ENCODE peak calls at places on chromosomes 7 and 10, in four cellular contexts. One of them, this sample, is unnamed.
A peak's percentile ranks its signal among the peaks of the same experiment; 100 is the strongest.

GRCh38 chr10:3133948-3134347 is 38.6 kb downstream of the PITRM1 start:
- DNase-seq in H9: no peak
- DNase-seq in IMR-90: no peak
- DNase-seq in mesendoderm: no peak
- DNase-seq in this sample: no peak

GRCh38 chr10:114822771-114823463 is 1.3 kb downstream of the FHIP2A start:
- DNase-seq in mesendoderm: no peak
- DNase-seq in IMR-90: peak; percentile 74
- DNase-seq in H9: no peak
- DNase-seq in this sample: no peak

GRCh38 chr10:2839081-2839725 is 228.1 kb upstream of the PFKP start:
- DNase-seq in IMR-90: peak; percentile 6
- DNase-seq in mesendoderm: peak; percentile 72
- DNase-seq in H9: peak; percentile 78
- DNase-seq in this sample: peak; percentile 17

GRCh38 chr10:116316533-116316932 is 7.7 kb upstream of the CCDC172 start:
- DNase-seq in H9: no peak
- DNase-seq in IMR-90: no peak
- DNase-seq in mesendoderm: no peak
- DNase-seq in this sample: no peak

GRCh38 chr7:56007167-56007652 is 42.8 kb downstream of the NIPSNAP2 start:
- DNase-seq in mesendoderm: peak; percentile 14
- DNase-seq in H9: no peak
- DNase-seq in IMR-90: no peak
- DNase-seq in this sample: no peak

GRCh38 chr7:30846378-30846777 is 65.3 kb upstream of the AQP1 start:
- DNase-seq in H9: no peak
- DNase-seq in IMR-90: no peak
- DNase-seq in mesendoderm: no peak
- DNase-seq in this sample: no peak

GRCh38 chr7:29194594-29195417 is at the start of gene CHN2:
- DNase-seq in IMR-90: no peak
- DNase-seq in mesendoderm: peak; percentile 69
- DNase-seq in H9: peak; percentile 67
- DNase-seq in this sample: peak; percentile 62

GRCh38 chr7:7521259-7521658 is 14.4 kb downstream of the COL28A1 start:
- DNase-seq in H9: no peak
- DNase-seq in mesendoderm: no peak
- DNase-seq in IMR-90: no peak
- DNase-seq in this sample: no peak

GRCh38 chr7:16129431-16130126 is 291.8 kb downstream of the CRPPA start:
- DNase-seq in IMR-90: peak; percentile 80
- DNase-seq in mesendoderm: no peak
- DNase-seq in H9: no peak
- DNase-seq in this sample: no peak

GRCh38 chr10:116080553-116080952 is 192.5 kb downstream of the GFRA1 start:
- DNase-seq in IMR-90: peak; percentile 35
- DNase-seq in H9: peak; percentile 70
- DNase-seq in mesendoderm: peak; percentile 98
- DNase-seq in this sample: no peak

GRCh38 chr10:24350111-24350921 is 141.4 kb downstream of the KIAA1217 start:
- DNase-seq in mesendoderm: no peak
- DNase-seq in H9: no peak
- DNase-seq in IMR-90: peak; percentile 79
- DNase-seq in this sample: no peak

GRCh38 chr10:110918269-110918632 is 729 bp downstream of the BBIP1 start:
- DNase-seq in mesendoderm: peak; percentile 98
- DNase-seq in H9: peak; percentile 96
- DNase-seq in IMR-90: peak; percentile 94
- DNase-seq in this sample: no peak

GRCh38 chr10:49177391-49178355 is 10.5 kb downstream of the TMEM273 start:
- DNase-seq in IMR-90: peak; percentile 96
- DNase-seq in H9: no peak
- DNase-seq in mesendoderm: no peak
- DNase-seq in this sample: no peak

GRCh38 chr10:104333728-104334373 is 4.4 kb downstream of the ITPRIP start:
- DNase-seq in H9: no peak
- DNase-seq in IMR-90: no peak
- DNase-seq in mesendoderm: no peak
- DNase-seq in this sample: no peak

GRCh38 chr7:148809856-148810255 is 74.2 kb downstream of the EZH2 start:
- DNase-seq in mesendoderm: peak; percentile 46
- DNase-seq in H9: peak; percentile 54
- DNase-seq in IMR-90: no peak
- DNase-seq in this sample: peak; percentile 3

GRCh38 chr7:116173051-116174028 is 37.0 kb upstream of the TES start:
- DNase-seq in mesendoderm: peak; percentile 40
- DNase-seq in H9: no peak
- DNase-seq in IMR-90: peak; percentile 69
- DNase-seq in this sample: peak; percentile 18

GRCh38 chr7:85095357-85095756 is 91.5 kb downstream of the SEMA3D start:
- DNase-seq in IMR-90: no peak
- DNase-seq in mesendoderm: no peak
- DNase-seq in H9: no peak
- DNase-seq in this sample: no peak

GRCh38 chr7:151895695-151896485 is 19.0 kb upstream of the PRKAG2 start:
- DNase-seq in mesendoderm: no peak
- DNase-seq in IMR-90: no peak
- DNase-seq in H9: no peak
- DNase-seq in this sample: no peak

GRCh38 chr10:22250897-22251605 is 33.2 kb upstream of the EBLN1 start:
- DNase-seq in H9: no peak
- DNase-seq in IMR-90: no peak
- DNase-seq in mesendoderm: no peak
- DNase-seq in this sample: no peak

GRCh38 chr10:89837173-89838001 is 136.0 kb downstream of the KIF20B start:
- DNase-seq in mesendoderm: no peak
- DNase-seq in H9: no peak
- DNase-seq in IMR-90: peak; percentile 8
- DNase-seq in this sample: no peak

GRCh38 chr10:108244443-108245228 is 1080.1 kb upstream of the SORCS1 start:
- DNase-seq in mesendoderm: peak; percentile 10
- DNase-seq in IMR-90: no peak
- DNase-seq in H9: peak; percentile 38
- DNase-seq in this sample: no peak

GRCh38 chr10:30118590-30118989 is 59.2 kb upstream of the JCAD start:
- DNase-seq in H9: no peak
- DNase-seq in IMR-90: no peak
- DNase-seq in mesendoderm: no peak
- DNase-seq in this sample: no peak

GRCh38 chr7:24722386-24723177 is 34.7 kb downstream of the GSDME start:
- DNase-seq in H9: peak; percentile 55
- DNase-seq in mesendoderm: peak; percentile 78
- DNase-seq in IMR-90: no peak
- DNase-seq in this sample: peak; percentile 29

GRCh38 chr7:8112685-8113084 is 144.1 kb downstream of the GLCCI1 start:
- DNase-seq in mesendoderm: no peak
- DNase-seq in IMR-90: no peak
- DNase-seq in H9: no peak
- DNase-seq in this sample: no peak

GRCh38 chr7:74183653-74184450 is 9.7 kb downstream of the EIF4H start:
- DNase-seq in H9: no peak
- DNase-seq in IMR-90: no peak
- DNase-seq in mesendoderm: peak; percentile 70
- DNase-seq in this sample: no peak

GRCh38 chr10:71435571-71436267 is 39.0 kb downstream of the CDH23 start:
- DNase-seq in H9: peak; percentile 22
- DNase-seq in mesendoderm: no peak
- DNase-seq in IMR-90: no peak
- DNase-seq in this sample: no peak

GRCh38 chr7:29592866-29593265 is 29.2 kb downstream of the PRR15 start:
- DNase-seq in H9: no peak
- DNase-seq in mesendoderm: no peak
- DNase-seq in IMR-90: no peak
- DNase-seq in this sample: no peak

GRCh38 chr7:132783824-132784223 is 207.6 kb upstream of the PLXNA4 start:
- DNase-seq in IMR-90: peak; percentile 89
- DNase-seq in mesendoderm: peak; percentile 61
- DNase-seq in H9: no peak
- DNase-seq in this sample: no peak

GRCh38 chr7:155002411-155003214 is at the start of gene PAXIP1:
- DNase-seq in H9: peak; percentile 54
- DNase-seq in IMR-90: peak; percentile 20
- DNase-seq in mesendoderm: peak; percentile 59
- DNase-seq in this sample: peak; percentile 61

GRCh38 chr7:129376076-129376777 is 58.0 kb upstream of the STRIP2 start:
- DNase-seq in mesendoderm: peak; percentile 38
- DNase-seq in H9: no peak
- DNase-seq in IMR-90: peak; percentile 43
- DNase-seq in this sample: no peak

GRCh38 chr10:7541137-7542087 is 125.4 kb downstream of the ITIH5 start:
- DNase-seq in IMR-90: peak; percentile 2
- DNase-seq in mesendoderm: peak; percentile 96
- DNase-seq in H9: peak; percentile 77
- DNase-seq in this sample: no peak

GRCh38 chr7:150755473-150756099 is 18.4 kb downstream of the GIMAP5 start:
- DNase-seq in IMR-90: no peak
- DNase-seq in mesendoderm: no peak
- DNase-seq in H9: no peak
- DNase-seq in this sample: no peak

GRCh38 chr10:42941245-42941644 is 135.6 kb upstream of the RET start:
- DNase-seq in IMR-90: no peak
- DNase-seq in H9: no peak
- DNase-seq in mesendoderm: no peak
- DNase-seq in this sample: no peak

GRCh38 chr10:11513727-11514126 is 97.7 kb downstream of the USP6NL start:
- DNase-seq in H9: no peak
- DNase-seq in mesendoderm: no peak
- DNase-seq in IMR-90: no peak
- DNase-seq in this sample: no peak
- H4K8ac ChIP-seq in H9: no peak overlapping the region
- H4K8ac ChIP-seq in mesendoderm: no peak overlapping the region
- H4K8ac ChIP-seq in IMR-90: no peak overlapping the region
- H4K8ac ChIP-seq in this sample: no peak overlapping the region

GRCh38 chr7:17601921-17602320 is 303.5 kb downstream of the AHR start:
- DNase-seq in H9: no peak
- DNase-seq in mesendoderm: no peak
- DNase-seq in IMR-90: no peak
- DNase-seq in this sample: no peak

GRCh38 chr7:17593854-17594419 is 295.5 kb downstream of the AHR start:
- DNase-seq in IMR-90: peak; percentile 18
- DNase-seq in mesendoderm: no peak
- DNase-seq in H9: no peak
- DNase-seq in this sample: no peak

GRCh38 chr7:17598846-17599245 is 300.4 kb downstream of the AHR start:
- DNase-seq in H9: no peak
- DNase-seq in IMR-90: peak; percentile 23
- DNase-seq in mesendoderm: no peak
- DNase-seq in this sample: no peak

GRCh38 chr7:17599733-17600685 is 301.6 kb downstream of the AHR start:
- DNase-seq in IMR-90: peak; percentile 92
- DNase-seq in mesendoderm: no peak
- DNase-seq in H9: no peak
- DNase-seq in this sample: no peak

DNA sequence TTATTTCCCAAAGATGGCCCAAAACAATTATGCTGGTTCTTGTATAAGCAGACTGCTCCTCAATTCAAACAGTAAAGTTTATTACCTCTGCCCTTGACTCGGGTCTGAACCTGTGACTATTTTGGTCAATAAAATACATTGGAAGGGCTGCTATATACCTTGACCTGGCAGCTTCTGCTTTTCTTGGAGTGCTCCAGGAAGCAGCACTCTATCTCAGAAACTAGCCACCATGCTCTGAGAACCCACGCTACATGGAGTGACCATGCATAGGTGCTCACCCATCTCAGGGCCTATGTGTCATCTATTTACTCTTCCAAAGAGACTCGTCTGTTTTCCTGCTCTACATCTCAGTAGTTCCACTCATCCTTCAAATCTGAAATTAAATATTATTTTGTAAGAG is 299.9 kb downstream of the AHR start:
- DNase-seq in IMR-90: no peak
- DNase-seq in H9: no peak
- DNase-seq in mesendoderm: no peak
- DNase-seq in this sample: no peak
- H2AK5ac ChIP-seq in IMR-90: no peak overlapping the region
- H2AK5ac ChIP-seq in H9: no peak overlapping the region
- H2AK5ac ChIP-seq in mesendoderm: no peak overlapping the region
- H2AK5ac ChIP-seq in this sample: no peak overlapping the region

GRCh38 chr7:106756884-106757283 is 95.9 kb upstream of the CCDC71L start:
- DNase-seq in H9: no peak
- DNase-seq in IMR-90: no peak
- DNase-seq in mesendoderm: no peak
- DNase-seq in this sample: no peak

GRCh38 chr7:106757846-106758245 is 96.9 kb upstream of the CCDC71L start:
- DNase-seq in IMR-90: peak; percentile 64
- DNase-seq in mesendoderm: no peak
- DNase-seq in H9: no peak
- DNase-seq in this sample: no peak

GRCh38 chr7:106756071-106756470 is 95.1 kb upstream of the CCDC71L start:
- DNase-seq in IMR-90: no peak
- DNase-seq in H9: no peak
- DNase-seq in mesendoderm: no peak
- DNase-seq in this sample: no peak

GRCh38 chr7:106752345-106752744 is 91.4 kb upstream of the CCDC71L start:
- DNase-seq in mesendoderm: no peak
- DNase-seq in H9: no peak
- DNase-seq in IMR-90: no peak
- DNase-seq in this sample: no peak

GRCh38 chr7:106755641-106756040 is 94.7 kb upstream of the CCDC71L start:
- DNase-seq in IMR-90: no peak
- DNase-seq in mesendoderm: peak; percentile 40
- DNase-seq in H9: no peak
- DNase-seq in this sample: no peak
- H4K8ac ChIP-seq in IMR-90: no peak overlapping the region
- H4K8ac ChIP-seq in mesendoderm: no peak overlapping the region
- H4K8ac ChIP-seq in H9: no peak overlapping the region
- H4K8ac ChIP-seq in this sample: no peak overlapping the region

GRCh38 chr10:46097576-46098317 is 51.7 kb upstream of the MSMB start:
- DNase-seq in IMR-90: no peak
- DNase-seq in mesendoderm: no peak
- DNase-seq in H9: no peak
- DNase-seq in this sample: no peak
- H2AK5ac ChIP-seq in IMR-90: no peak overlapping the region
- H2AK5ac ChIP-seq in mesendoderm: no peak overlapping the region
- H2AK5ac ChIP-seq in H9: no peak overlapping the region
- H2AK5ac ChIP-seq in this sample: no peak overlapping the region

DNA sequence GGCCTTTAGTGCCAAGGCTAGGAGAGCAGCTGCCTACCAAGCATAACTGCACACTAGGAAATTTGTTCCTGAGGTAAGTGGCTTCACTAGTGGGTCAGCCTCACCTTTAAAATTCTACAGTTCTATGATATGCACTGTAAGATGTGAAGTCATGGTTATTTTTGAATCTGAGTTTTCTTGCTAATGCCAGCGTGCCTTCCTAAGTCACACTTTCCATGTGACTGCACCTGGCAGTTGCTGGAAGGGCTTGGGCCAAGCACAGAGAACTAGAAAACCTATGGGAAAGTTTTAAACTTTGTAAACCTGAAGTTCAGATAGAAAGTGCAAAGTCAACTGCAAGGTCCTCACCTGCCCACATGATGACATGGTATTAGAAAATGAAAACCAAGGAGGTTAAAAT is 42.5 kb downstream of the STEAP1B start:
- DNase-seq in H9: no peak
- DNase-seq in mesendoderm: no peak
- DNase-seq in IMR-90: no peak
- DNase-seq in this sample: no peak
- H4K8ac ChIP-seq in H9: no peak overlapping the region
- H4K8ac ChIP-seq in mesendoderm: no peak overlapping the region
- H4K8ac ChIP-seq in IMR-90: no peak overlapping the region
- H4K8ac ChIP-seq in this sample: no peak overlapping the region

This sample was measured in neuronal stem cell.